ENCODE peak calls at places on chromosomes 16 and 17, in nine cellular contexts. W, Z, N, S, J, L, E, Q and B are unnamed samples.

GRCh38 chr16:81744911-81745310 is 34.2 kb upstream of the PLCG2 start:
- DNase-seq in N (no peak), S (no peak), L (no peak), E (no peak), Z (no peak), J (no peak), W (no peak), Q (peak), B (no peak)

GRCh38 chr17:3963214-3964201 is 729 bp downstream of the ATP2A3 start:
- DNase-seq in J (no peak), L (no peak), E (no peak), Q (peak), Z (peak), N (peak), W (peak), S (no peak), B (no peak)

GRCh38 chr16:988465-989353 is 7.1 kb downstream of the SOX8 start:
- DNase-seq in W (no peak), Q (no peak), E (no peak), N (no peak), J (no peak), Z (no peak), L (no peak), S (no peak), B (no peak)

GRCh38 chr17:29155235-29155965 is 24.8 kb downstream of the MYO18A start:
- DNase-seq in J (peak), N (peak), S (peak), W (peak), Z (peak), E (peak), Q (no peak), L (no peak), B (peak)

GRCh38 chr17:17947966-17948365 is 24.2 kb downstream of the TOM1L2 start:
- DNase-seq in L (no peak), J (no peak), W (no peak), N (no peak), Z (no peak), S (no peak), Q (no peak), E (peak), B (no peak)

GRCh38 chr16:57508084-57508425 is 21.8 kb upstream of the DOK4 start:
- DNase-seq in N (no peak), W (no peak), Z (no peak), S (no peak), Q (no peak), E (no peak), L (peak), J (no peak), B (no peak)

GRCh38 chr16:24844101-24845030 is 1.4 kb upstream of the SLC5A11 start:
- DNase-seq in L (no peak), N (no peak), S (no peak), Q (no peak), J (no peak), W (no peak), E (no peak), Z (no peak), B (no peak)

GRCh38 chr16:19252904-19253303 is 32.6 kb upstream of the CLEC19A start:
- DNase-seq in E (no peak), W (no peak), L (no peak), J (no peak), S (no peak), Z (no peak), Q (no peak), N (no peak), B (no peak)

GRCh38 chr16:981695-982151 is at the start of gene SOX8:
- DNase-seq in W (no peak), Z (peak), S (no peak), J (no peak), N (no peak), Q (peak), E (no peak), L (no peak), B (peak)

GRCh38 chr16:24906199-24906808 is 60.5 kb downstream of the SLC5A11 start:
- DNase-seq in N (no peak), Q (peak), Z (no peak), W (no peak), J (peak), S (no peak), E (peak), L (no peak), B (no peak)